ENCODE peak calls at places on chromosomes 12 and 14, in five cellular contexts. W is NCI-H1092 treated with DMSO at 0.1 percent for 48 hours, I is iPS-NIHi11, X is T-helper 9 cell, E is breast epithelium. J is an unnamed sample.

GRCh38 chr14:71600309-71600708 is 331.9 kb upstream of the RGS6 start:
- DNase-seq in W (no peak), I (no peak), X (no peak), E (no peak), J (no peak)

GRCh38 chr12:26853303-26854027 is 20.5 kb upstream of the ITPR2 start:
- DNase-seq in W (peak), I (peak), X (peak), E (peak), J (peak)

GRCh38 chr14:85416771-85417170 is 113.2 kb upstream of the FLRT2 start:
- DNase-seq in W (no peak), I (no peak), X (no peak), E (no peak), J (no peak)

GRCh38 chr12:42236017-42236416 is 2.0 kb downstream of the YAF2 start:
- DNase-seq in W (no peak), I (no peak), X (no peak), E (no peak), J (no peak)

GRCh38 chr12:115411121-115411520 is 727.1 kb upstream of the TBX3 start:
- DNase-seq in W (no peak), I (peak), X (no peak), E (no peak), J (no peak)

GRCh38 chr14:90522585-90523191 is 125.9 kb downstream of the CALM1 start:
- DNase-seq in W (peak), I (no peak), X (no peak), E (peak), J (no peak)

GRCh38 chr14:89440997-89441909 is 24.2 kb upstream of the FOXN3 start:
- DNase-seq in W (no peak), I (peak), X (no peak), E (no peak), J (no peak)

GRCh38 chr14:68476212-68476964 is 316.5 kb downstream of the ZFP36L1 start:
- DNase-seq in W (no peak), I (no peak), X (no peak), E (peak), J (no peak)

GRCh38 chr14:105711058-105711620 is 184.8 kb downstream of the TMEM121 start:
- DNase-seq in W (no peak), I (no peak), X (no peak), E (no peak), J (no peak)

GRCh38 chr12:77113971-77114370 is 48.6 kb upstream of the E2F7 start:
- DNase-seq in W (no peak), I (no peak), X (no peak), E (no peak), J (no peak)

GRCh38 chr12:68960162-68960501 is 27.2 kb upstream of the CPM start:
- DNase-seq in W (no peak), I (no peak), X (no peak), E (no peak), J (no peak)

GRCh38 chr14:22549981-22550670 is 38.9 kb downstream of the DAD1 start:
- DNase-seq in W (no peak), I (peak), X (peak), E (no peak), J (no peak)

GRCh38 chr12:53972152-53972702 is 699 bp upstream of the HOXC11 start:
- DNase-seq in W (no peak), I (no peak), X (no peak), E (no peak), J (no peak)

GRCh38 chr12:115078988-115079387 is 395.0 kb upstream of the TBX3 start:
- DNase-seq in W (no peak), I (no peak), X (no peak), E (no peak), J (no peak)

GRCh38 chr14:73058923-73059311 is 583 bp downstream of the RBM25 start:
- DNase-seq in W (peak), I (peak), X (no peak), E (peak), J (no peak)

GRCh38 chr14:34522496-34522895 is 17.0 kb downstream of the EAPP start:
- DNase-seq in W (no peak), I (no peak), X (no peak), E (no peak), J (no peak)

GRCh38 chr12:124694846-124695497 is 127.6 kb upstream of the NCOR2 start:
- DNase-seq in W (no peak), I (no peak), X (no peak), E (peak), J (no peak)

GRCh38 chr12:109735051-109735521 is 21.5 kb downstream of the FAM222A start:
- DNase-seq in W (no peak), I (no peak), X (no peak), E (no peak), J (peak)

GRCh38 chr14:98189077-98189476 is 1082.9 kb downstream of the BCL11B start:
- DNase-seq in W (peak), I (no peak), X (no peak), E (no peak), J (no peak)

GRCh38 chr12:71938728-71939385 is at the start of gene TPH2:
- DNase-seq in W (no peak), I (peak), X (peak), E (no peak), J (peak)

GRCh38 chr14:98919431-98919830 is 352.6 kb downstream of the BCL11B start:
- DNase-seq in W (no peak), I (no peak), X (no peak), E (no peak), J (no peak)

GRCh38 chr12:91361864-91362263 is 179.2 kb upstream of the DCN start:
- DNase-seq in W (peak), I (peak), X (no peak), E (no peak), J (no peak)

GRCh38 chr12:7130791-7131501 is 775 bp downstream of the CLSTN3 start:
- DNase-seq in W (peak), I (peak), X (peak), E (peak), J (peak)

GRCh38 chr12:138898-139534 is 72.4 kb downstream of the IQSEC3 start:
- DNase-seq in W (no peak), I (peak), X (no peak), E (peak), J (no peak)

J was measured in progenitor cell of endocrine pancreas.